ENCODE peak calls at places on chromosomes 16 and 17, in nine cellular contexts. One of them, this sample, is unnamed.

GRCh38 chr16:474420-475122 is 49.1 kb downstream of the RAB11FIP3 start:
- DNase-seq in substantia nigra: no peak
- DNase-seq in activated naive CD8-positive, alpha-beta T cell treated with anti-CD3 and anti-CD28 coated beads, Interleukin-2, amount 50 U/mL, for 24 hours: no peak
- DNase-seq in hypothalamus: no peak
- DNase-seq in lower leg skin: no peak
- DNase-seq in IMR-90: no peak
- DNase-seq in RWPE1: no peak
- DNase-seq in OCI-M1: no peak
- DNase-seq in left ventricle myocardium superior: no peak
- DNase-seq in this sample: no peak

GRCh38 chr17:63950940-63951907 is 19.1 kb upstream of the CD79B start:
- DNase-seq in RWPE1: peak; percentile 54
- DNase-seq in lower leg skin: no peak
- DNase-seq in substantia nigra: no peak
- DNase-seq in left ventricle myocardium superior: no peak
- DNase-seq in hypothalamus: no peak
- DNase-seq in OCI-M1: no peak
- DNase-seq in IMR-90: no peak
- DNase-seq in activated naive CD8-positive, alpha-beta T cell treated with anti-CD3 and anti-CD28 coated beads, Interleukin-2, amount 50 U/mL, for 24 hours: peak; percentile 44
- DNase-seq in this sample: peak; percentile 38

GRCh38 chr16:2516391-2517240 is 2.9 kb downstream of the ATP6V0C start:
- DNase-seq in hypothalamus: no peak
- DNase-seq in IMR-90: peak; percentile 10
- DNase-seq in RWPE1: no peak
- DNase-seq in substantia nigra: no peak
- DNase-seq in left ventricle myocardium superior: no peak
- DNase-seq in activated naive CD8-positive, alpha-beta T cell treated with anti-CD3 and anti-CD28 coated beads, Interleukin-2, amount 50 U/mL, for 24 hours: no peak
- DNase-seq in lower leg skin: no peak
- DNase-seq in OCI-M1: peak; percentile 25
- DNase-seq in this sample: peak; percentile 15

GRCh38 chr16:29025735-29026134 is 40.9 kb downstream of the LAT start:
- DNase-seq in RWPE1: no peak
- DNase-seq in hypothalamus: no peak
- DNase-seq in left ventricle myocardium superior: no peak
- DNase-seq in substantia nigra: no peak
- DNase-seq in activated naive CD8-positive, alpha-beta T cell treated with anti-CD3 and anti-CD28 coated beads, Interleukin-2, amount 50 U/mL, for 24 hours: no peak
- DNase-seq in IMR-90: no peak
- DNase-seq in lower leg skin: no peak
- DNase-seq in OCI-M1: no peak
- DNase-seq in this sample: no peak

GRCh38 chr17:78129385-78130079 is 977 bp upstream of the TMC6 start:
- DNase-seq in left ventricle myocardium superior: no peak
- DNase-seq in hypothalamus: no peak
- DNase-seq in OCI-M1: no peak
- DNase-seq in substantia nigra: no peak
- DNase-seq in RWPE1: no peak
- DNase-seq in lower leg skin: no peak
- DNase-seq in activated naive CD8-positive, alpha-beta T cell treated with anti-CD3 and anti-CD28 coated beads, Interleukin-2, amount 50 U/mL, for 24 hours: peak; percentile 53
- DNase-seq in IMR-90: no peak
- DNase-seq in this sample: no peak

GRCh38 chr16:75203106-75203505 is 3.9 kb downstream of the CTRB2 start:
- DNase-seq in RWPE1: no peak
- DNase-seq in hypothalamus: no peak
- DNase-seq in substantia nigra: no peak
- DNase-seq in activated naive CD8-positive, alpha-beta T cell treated with anti-CD3 and anti-CD28 coated beads, Interleukin-2, amount 50 U/mL, for 24 hours: no peak
- DNase-seq in OCI-M1: no peak
- DNase-seq in IMR-90: no peak
- DNase-seq in left ventricle myocardium superior: no peak
- DNase-seq in lower leg skin: no peak
- DNase-seq in this sample: no peak

GRCh38 chr17:13353590-13353989 is 248.1 kb downstream of the HS3ST3A1 start:
- DNase-seq in lower leg skin: no peak
- DNase-seq in substantia nigra: no peak
- DNase-seq in OCI-M1: no peak
- DNase-seq in IMR-90: peak; percentile 29
- DNase-seq in activated naive CD8-positive, alpha-beta T cell treated with anti-CD3 and anti-CD28 coated beads, Interleukin-2, amount 50 U/mL, for 24 hours: no peak
- DNase-seq in hypothalamus: no peak
- DNase-seq in left ventricle myocardium superior: peak; percentile 46
- DNase-seq in RWPE1: no peak
- DNase-seq in this sample: no peak

GRCh38 chr17:76550712-76551615 is 11.1 kb downstream of the PRCD start:
- DNase-seq in activated naive CD8-positive, alpha-beta T cell treated with anti-CD3 and anti-CD28 coated beads, Interleukin-2, amount 50 U/mL, for 24 hours: no peak
- DNase-seq in IMR-90: peak; percentile 54
- DNase-seq in hypothalamus: no peak
- DNase-seq in lower leg skin: no peak
- DNase-seq in RWPE1: no peak
- DNase-seq in substantia nigra: no peak
- DNase-seq in OCI-M1: no peak
- DNase-seq in left ventricle myocardium superior: no peak
- DNase-seq in this sample: peak; percentile 95

GRCh38 chr17:9024497-9024896 is 3.2 kb downstream of the NTN1 start:
- DNase-seq in lower leg skin: no peak
- DNase-seq in left ventricle myocardium superior: no peak
- DNase-seq in OCI-M1: no peak
- DNase-seq in hypothalamus: no peak
- DNase-seq in activated naive CD8-positive, alpha-beta T cell treated with anti-CD3 and anti-CD28 coated beads, Interleukin-2, amount 50 U/mL, for 24 hours: no peak
- DNase-seq in substantia nigra: no peak
- DNase-seq in RWPE1: no peak
- DNase-seq in IMR-90: no peak
- DNase-seq in this sample: no peak

GRCh38 chr17:36629252-36629847 is 28.0 kb downstream of the MRM1 start:
- DNase-seq in RWPE1: peak; percentile 72
- DNase-seq in IMR-90: peak; percentile 51
- DNase-seq in hypothalamus: peak; percentile 58
- DNase-seq in left ventricle myocardium superior: peak; percentile 81
- DNase-seq in activated naive CD8-positive, alpha-beta T cell treated with anti-CD3 and anti-CD28 coated beads, Interleukin-2, amount 50 U/mL, for 24 hours: peak; percentile 84
- DNase-seq in substantia nigra: peak; percentile 48
- DNase-seq in lower leg skin: peak; percentile 60
- DNase-seq in OCI-M1: peak; percentile 88
- DNase-seq in this sample: peak; percentile 45

GRCh38 chr17:29180788-29181160 is 576 bp upstream of the MYO18A start:
- DNase-seq in IMR-90: no peak
- DNase-seq in left ventricle myocardium superior: no peak
- DNase-seq in activated naive CD8-positive, alpha-beta T cell treated with anti-CD3 and anti-CD28 coated beads, Interleukin-2, amount 50 U/mL, for 24 hours: no peak
- DNase-seq in lower leg skin: no peak
- DNase-seq in OCI-M1: no peak
- DNase-seq in RWPE1: no peak
- DNase-seq in substantia nigra: no peak
- DNase-seq in hypothalamus: no peak
- DNase-seq in this sample: no peak

GRCh38 chr17:74815671-74816370 is 39.7 kb upstream of the NAT9 start:
- DNase-seq in activated naive CD8-positive, alpha-beta T cell treated with anti-CD3 and anti-CD28 coated beads, Interleukin-2, amount 50 U/mL, for 24 hours: no peak
- DNase-seq in OCI-M1: peak; percentile 33
- DNase-seq in lower leg skin: no peak
- DNase-seq in left ventricle myocardium superior: no peak
- DNase-seq in RWPE1: no peak
- DNase-seq in IMR-90: no peak
- DNase-seq in substantia nigra: no peak
- DNase-seq in hypothalamus: no peak
- DNase-seq in this sample: no peak

GRCh38 chr16:76598498-76598897 is 321.3 kb downstream of the CNTNAP4 start:
- DNase-seq in substantia nigra: no peak
- DNase-seq in left ventricle myocardium superior: no peak
- DNase-seq in activated naive CD8-positive, alpha-beta T cell treated with anti-CD3 and anti-CD28 coated beads, Interleukin-2, amount 50 U/mL, for 24 hours: no peak
- DNase-seq in RWPE1: no peak
- DNase-seq in OCI-M1: no peak
- DNase-seq in lower leg skin: no peak
- DNase-seq in IMR-90: no peak
- DNase-seq in hypothalamus: no peak
- DNase-seq in this sample: no peak

GRCh38 chr16:86093801-86094750 is 195.1 kb downstream of the IRF8 start:
- DNase-seq in left ventricle myocardium superior: no peak
- DNase-seq in substantia nigra: no peak
- DNase-seq in RWPE1: no peak
- DNase-seq in activated naive CD8-positive, alpha-beta T cell treated with anti-CD3 and anti-CD28 coated beads, Interleukin-2, amount 50 U/mL, for 24 hours: no peak
- DNase-seq in hypothalamus: no peak
- DNase-seq in OCI-M1: no peak
- DNase-seq in IMR-90: no peak
- DNase-seq in lower leg skin: no peak
- DNase-seq in this sample: no peak

GRCh38 chr16:30122621-30123160 is 329 bp downstream of the MAPK3 start:
- DNase-seq in lower leg skin: no peak
- DNase-seq in IMR-90: no peak
- DNase-seq in OCI-M1: no peak
- DNase-seq in substantia nigra: no peak
- DNase-seq in hypothalamus: no peak
- DNase-seq in RWPE1: no peak
- DNase-seq in left ventricle myocardium superior: no peak
- DNase-seq in activated naive CD8-positive, alpha-beta T cell treated with anti-CD3 and anti-CD28 coated beads, Interleukin-2, amount 50 U/mL, for 24 hours: peak; percentile 18
- DNase-seq in this sample: no peak

GRCh38 chr17:27651411-27652345 is 20.7 kb downstream of the LGALS9 start:
- DNase-seq in RWPE1: no peak
- DNase-seq in OCI-M1: peak; percentile 90
- DNase-seq in lower leg skin: peak; percentile 78
- DNase-seq in hypothalamus: peak; percentile 30
- DNase-seq in IMR-90: peak; percentile 39
- DNase-seq in activated naive CD8-positive, alpha-beta T cell treated with anti-CD3 and anti-CD28 coated beads, Interleukin-2, amount 50 U/mL, for 24 hours: peak; percentile 74
- DNase-seq in substantia nigra: no peak
- DNase-seq in left ventricle myocardium superior: peak; percentile 72
- DNase-seq in this sample: peak; percentile 15

GRCh38 chr16:27724491-27724878 is 174.5 kb downstream of the KATNIP start:
- DNase-seq in substantia nigra: no peak
- DNase-seq in lower leg skin: no peak
- DNase-seq in left ventricle myocardium superior: peak; percentile 52
- DNase-seq in activated naive CD8-positive, alpha-beta T cell treated with anti-CD3 and anti-CD28 coated beads, Interleukin-2, amount 50 U/mL, for 24 hours: no peak
- DNase-seq in RWPE1: no peak
- DNase-seq in IMR-90: no peak
- DNase-seq in OCI-M1: no peak
- DNase-seq in hypothalamus: no peak
- DNase-seq in this sample: no peak

GRCh38 chr17:40560592-40561293 is 4.5 kb downstream of the CCR7 start:
- DNase-seq in activated naive CD8-positive, alpha-beta T cell treated with anti-CD3 and anti-CD28 coated beads, Interleukin-2, amount 50 U/mL, for 24 hours: peak; percentile 77
- DNase-seq in OCI-M1: peak; percentile 89
- DNase-seq in RWPE1: no peak
- DNase-seq in left ventricle myocardium superior: no peak
- DNase-seq in IMR-90: peak; percentile 57
- DNase-seq in hypothalamus: no peak
- DNase-seq in lower leg skin: no peak
- DNase-seq in substantia nigra: no peak
- DNase-seq in this sample: no peak

GRCh38 chr16:23950898-23951297 is 115.1 kb downstream of the PRKCB start:
- DNase-seq in RWPE1: no peak
- DNase-seq in hypothalamus: no peak
- DNase-seq in left ventricle myocardium superior: no peak
- DNase-seq in OCI-M1: peak; percentile 35
- DNase-seq in substantia nigra: no peak
- DNase-seq in activated naive CD8-positive, alpha-beta T cell treated with anti-CD3 and anti-CD28 coated beads, Interleukin-2, amount 50 U/mL, for 24 hours: peak; percentile 20
- DNase-seq in lower leg skin: no peak
- DNase-seq in IMR-90: no peak
- DNase-seq in this sample: no peak

GRCh38 chr16:49542391-49542891 is 168.8 kb downstream of the C16orf78 start:
- DNase-seq in OCI-M1: no peak
- DNase-seq in left ventricle myocardium superior: no peak
- DNase-seq in activated naive CD8-positive, alpha-beta T cell treated with anti-CD3 and anti-CD28 coated beads, Interleukin-2, amount 50 U/mL, for 24 hours: no peak
- DNase-seq in IMR-90: no peak
- DNase-seq in RWPE1: no peak
- DNase-seq in substantia nigra: no peak
- DNase-seq in lower leg skin: no peak
- DNase-seq in hypothalamus: no peak
- DNase-seq in this sample: no peak

GRCh38 chr17:36949461-36949927 is 740 bp downstream of the AATF start:
- DNase-seq in IMR-90: peak; percentile 37
- DNase-seq in lower leg skin: no peak
- DNase-seq in RWPE1: no peak
- DNase-seq in substantia nigra: no peak
- DNase-seq in OCI-M1: peak; percentile 66
- DNase-seq in hypothalamus: no peak
- DNase-seq in left ventricle myocardium superior: no peak
- DNase-seq in activated naive CD8-positive, alpha-beta T cell treated with anti-CD3 and anti-CD28 coated beads, Interleukin-2, amount 50 U/mL, for 24 hours: no peak
- DNase-seq in this sample: peak; percentile 37

This sample was measured in bronchial epithelial cell.